ENCODE peak calls at places on chromosomes 16 and 17, in six cellular contexts. W is trophoblast cell, A is mesendoderm, S is H1, N is IMR-90, L is mesenchymal stem cell. P is an unnamed sample. For H3K36me3, the result is how much of the 10 kb centered on the place peaks cover.

GRCh38 chr16:3292604-3293003 is 9.3 kb downstream of the ZNF263 start:
- DNase-seq in W (no peak), A (no peak), S (no peak), N (peak), L (no peak), P (no peak)

GRCh38 chr17:4176803-4177472 is 33.9 kb downstream of the CYB5D2 start:
- DNase-seq in W (no peak), A (no peak), S (no peak), N (no peak), L (no peak), P (no peak)

GRCh38 chr17:48915459-48916282 is 7.5 kb downstream of the UBE2Z start:
- DNase-seq in W (peak), A (no peak), S (no peak), N (peak), L (peak), P (no peak)

GRCh38 chr16:77117687-77118086 is 73.3 kb upstream of the MON1B start:
- DNase-seq in W (peak), A (no peak), S (no peak), N (no peak), L (no peak), P (no peak)

GRCh38 chr17:6461792-6462524 is 17.7 kb downstream of the PIMREG start:
- DNase-seq in W (no peak), A (peak), S (no peak), N (no peak), L (peak), P (no peak)

GRCh38 chr17:77571562-77571981 is 386.9 kb upstream of the TNRC6C start:
- DNase-seq in W (no peak), A (no peak), S (no peak), N (peak), L (no peak), P (no peak)

GRCh38 chr17:42698736-42699414 is 16.5 kb downstream of the CNTNAP1 start:
- DNase-seq in W (no peak), A (peak), S (no peak), N (peak), L (peak), P (no peak)

GRCh38 chr17:48994548-48995331 is 2.4 kb upstream of the IGF2BP1 start:
- DNase-seq in W (no peak), A (no peak), S (no peak), N (no peak), L (no peak), P (no peak)

GRCh38 chr16:72122308-72122707 is 28.7 kb downstream of the DHX38 start:
- DNase-seq in W (no peak), A (no peak), S (no peak), N (no peak), L (no peak), P (no peak)

GRCh38 chr17:17704931-17705330 is 23.7 kb downstream of the RAI1 start:
- DNase-seq in W (no peak), A (no peak), S (no peak), N (no peak), L (no peak), P (no peak)

GRCh38 chr17:79942011-79942405 is 93.7 kb downstream of the TBC1D16 start:
- DNase-seq in W (no peak), A (no peak), S (no peak), N (no peak), L (no peak), P (no peak)

GRCh38 chr16:1184156-1184868 is 31.4 kb downstream of the CACNA1H start:
- DNase-seq in W (peak), A (peak), S (no peak), N (no peak), L (no peak), P (no peak)

GRCh38 chr16:13426736-13427135 is 493.2 kb upstream of the ERCC4 start:
- DNase-seq in W (no peak), A (no peak), S (no peak), N (no peak), L (no peak), P (no peak)

GRCh38 chr16:50802000-50802399 is 60.1 kb downstream of the CYLD start:
- DNase-seq in W (no peak), A (no peak), S (no peak), N (peak), L (no peak), P (no peak)

GRCh38 chr17:82300707-82301270 is 16.6 kb downstream of the CD7 start:
- DNase-seq in W (peak), A (peak), S (no peak), N (peak), L (peak), P (no peak)

GRCh38 chr17:17491031-17491471 is 5.1 kb downstream of the RASD1 start:
- DNase-seq in W (no peak), A (no peak), S (no peak), N (no peak), L (no peak), P (no peak)

DNA sequence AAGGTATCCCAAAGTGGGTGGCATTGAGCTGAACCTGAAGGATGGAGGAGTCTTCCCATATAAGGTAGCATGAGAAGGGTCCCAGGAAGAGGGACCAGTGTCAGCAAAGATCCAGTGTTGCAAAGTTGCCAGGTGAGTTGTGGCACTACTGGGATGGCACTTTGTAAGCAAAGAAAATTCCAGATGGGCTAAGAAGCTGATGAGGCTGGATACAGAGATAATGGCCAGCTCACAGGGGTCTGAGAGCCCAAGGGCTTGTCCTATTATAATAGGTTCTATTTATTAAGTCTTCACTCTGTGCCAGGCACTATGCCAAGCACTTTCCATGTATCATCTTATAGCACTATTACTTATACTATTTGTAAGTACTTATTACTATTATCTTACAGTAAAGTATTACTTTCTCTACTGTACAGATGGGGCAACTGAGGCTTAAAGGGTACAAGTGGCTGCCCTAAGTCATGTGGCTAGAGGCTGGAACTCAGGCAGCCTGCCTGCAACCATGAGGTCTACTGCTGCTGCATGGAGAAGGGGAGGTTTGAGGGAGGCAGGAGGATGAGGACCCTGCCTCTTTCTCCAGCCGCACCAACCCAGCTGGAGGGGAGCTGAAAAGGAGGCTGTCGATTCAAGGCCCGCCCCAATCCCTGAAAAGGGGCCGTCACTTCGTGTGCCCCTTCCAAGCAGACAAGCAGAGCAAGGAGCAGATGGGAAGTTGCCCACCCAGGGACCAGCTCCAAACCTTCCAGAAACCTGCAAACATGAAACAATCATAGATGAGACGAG is 86.5 kb downstream of the C16orf78 start:
- DNase-seq in W (no peak), A (no peak), S (no peak), N (no peak), L (no peak), P (no peak)
- H3K36me3 ChIP-seq in W (under half), A (under half), S (under half), N (under half), L (under half), P (under half)

GRCh38 chr17:57648720-57649119 is 96.4 kb downstream of the CCDC182 start:
- DNase-seq in W (no peak), A (peak), S (no peak), N (no peak), L (no peak), P (no peak)

GRCh38 chr17:57650548-57650947 is 94.6 kb downstream of the CCDC182 start:
- DNase-seq in W (no peak), A (no peak), S (no peak), N (no peak), L (no peak), P (no peak)

GRCh38 chr17:57649731-57650484 is 95.2 kb downstream of the CCDC182 start:
- DNase-seq in W (peak), A (peak), S (no peak), N (peak), L (peak), P (no peak)

GRCh38 chr17:57651451-57651850 is 93.6 kb downstream of the CCDC182 start:
- DNase-seq in W (no peak), A (no peak), S (no peak), N (no peak), L (no peak), P (no peak)

GRCh38 chr17:57649191-57649590 is 95.9 kb downstream of the CCDC182 start:
- DNase-seq in W (no peak), A (no peak), S (no peak), N (no peak), L (no peak), P (no peak)
- H2AK5ac ChIP-seq in W (no peak), A (peak), S (peak), N (peak), L (no peak), P (no peak)

DNA sequence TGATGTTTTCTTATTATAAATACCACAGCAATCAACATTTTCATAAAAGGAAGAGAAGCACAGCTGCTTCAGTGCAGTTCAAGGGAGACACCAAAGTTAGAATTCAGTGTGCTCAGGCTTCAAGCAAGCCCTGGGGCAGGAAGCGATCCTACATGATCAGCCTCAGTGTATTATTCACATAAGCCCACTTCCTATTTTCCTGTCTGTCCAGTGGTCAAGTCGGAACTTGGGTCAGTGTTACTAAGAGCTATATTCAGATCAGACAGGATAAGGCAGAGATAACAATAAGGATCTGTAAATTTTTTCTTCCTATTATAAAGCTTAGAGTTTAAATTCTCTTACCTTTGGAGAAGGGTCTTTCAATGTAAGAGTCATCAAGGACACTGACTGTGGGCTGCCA is 12.9 kb downstream of the HEATR6 start:
- DNase-seq in W (no peak), A (no peak), S (no peak), N (no peak), L (no peak), P (no peak)
- H3K36me3 ChIP-seq in W (under half), A (under half), S (half or more), N (under half), L (half or more), P (half or more)

DNA sequence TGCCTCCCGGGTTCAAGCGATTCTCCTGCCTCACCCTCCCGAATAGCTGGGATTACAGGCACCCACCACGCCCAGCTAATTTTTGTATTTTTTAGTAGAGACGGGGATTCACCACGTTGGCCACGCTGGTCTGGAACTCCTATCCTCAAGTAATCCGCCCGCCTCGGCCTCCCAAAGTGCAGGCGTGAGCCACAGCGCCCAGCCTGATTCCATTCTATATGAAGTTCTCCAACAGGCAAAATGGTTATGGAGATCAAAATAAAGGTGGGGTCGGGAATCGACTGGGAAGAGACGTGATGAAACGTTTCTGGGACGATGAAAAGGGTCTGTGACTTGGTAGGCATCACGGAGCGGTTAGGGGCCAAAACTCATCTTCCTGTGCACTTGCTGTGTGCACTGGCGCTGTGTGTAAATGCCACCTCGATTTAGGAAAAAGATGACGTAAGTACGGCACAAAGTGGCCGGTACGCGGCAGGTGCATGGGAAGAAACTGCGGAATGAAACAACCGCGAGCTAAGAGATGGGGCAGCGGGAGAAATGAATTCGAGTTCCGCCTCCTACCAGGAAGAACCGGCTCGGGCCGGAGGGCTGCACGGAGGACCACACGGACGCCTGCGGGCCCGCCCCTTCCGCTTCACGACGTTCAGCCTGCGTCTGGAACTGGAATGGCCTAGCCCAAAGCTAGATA is 1.6 kb downstream of the TP53 start:
- DNase-seq in W (peak), A (peak), S (no peak), N (peak), L (peak), P (no peak)
- H2AK5ac ChIP-seq in W (no peak), A (no peak), S (peak), N (peak), L (no peak), P (peak)

DNA sequence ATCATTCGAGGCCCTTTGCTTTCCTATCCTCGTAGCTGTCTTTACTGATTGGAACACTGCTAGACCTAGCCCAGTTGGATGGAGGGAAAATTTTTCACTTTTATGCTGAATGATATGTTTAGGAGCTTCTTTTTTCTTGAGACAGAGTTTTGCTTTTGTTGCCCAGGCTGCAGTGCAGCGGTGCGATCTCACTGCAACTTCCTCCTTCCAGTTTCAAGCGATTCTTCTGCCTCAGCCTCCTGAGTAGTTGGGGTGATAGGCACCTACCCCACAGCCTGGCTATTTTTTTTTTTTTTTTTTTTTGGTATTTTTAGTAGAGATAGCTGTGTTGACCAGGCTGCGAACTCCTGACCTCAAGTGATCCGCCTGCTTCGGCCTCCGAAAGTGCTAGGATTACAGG is 17.3 kb upstream of the PSMC5 start:
- DNase-seq in W (no peak), A (no peak), S (no peak), N (no peak), L (no peak), P (no peak)
- H3K36me3 ChIP-seq in W (half or more), A (under half), S (half or more), N (half or more), L (half or more), P (half or more)

DNA sequence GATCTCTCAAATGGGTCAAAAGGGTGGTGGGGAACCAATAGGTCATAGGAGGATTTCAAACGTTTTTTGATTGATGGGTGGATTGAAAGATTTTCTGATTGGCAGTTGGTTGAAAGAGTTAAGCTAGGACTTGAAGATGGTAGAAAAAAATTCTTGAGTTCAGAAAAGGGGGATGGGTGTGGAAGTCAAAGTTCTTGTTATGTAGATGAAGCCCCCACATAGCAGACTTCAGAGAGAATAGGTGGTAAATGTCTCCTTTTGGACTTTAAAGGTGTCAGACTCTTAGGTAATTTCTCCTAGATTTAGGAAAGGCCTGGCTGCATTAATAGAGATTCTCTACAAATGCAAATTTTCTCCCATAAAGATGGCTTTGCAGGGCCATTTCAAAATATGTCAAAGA is 163.3 kb downstream of the HS3ST4 start:
- DNase-seq in W (no peak), A (peak), S (no peak), N (no peak), L (no peak), P (no peak)
- H2AK5ac ChIP-seq in W (no peak), A (no peak), S (peak), N (no peak), L (no peak), P (no peak)